ENCODE peak calls at places on chromosomes 16 and 17, in seven cellular contexts. P is upper lobe of left lung, C is A549, H is HepG2, A is IMR-90, M is HCT116, E is right lobe of liver. V is an unnamed sample.

GRCh38 chr16:66382171-66382965 is 15.9 kb downstream of the CDH5 start:
- ATAC-seq in P (peak), C (peak), H (no peak), A (peak), M (peak), E (peak), V (peak)

GRCh38 chr16:73025506-73026131 is 22.3 kb downstream of the ZFHX3 start:
- ATAC-seq in P (peak), C (no peak), H (no peak), A (peak), M (no peak), E (peak), V (peak)

GRCh38 chr17:35536664-35537160 is 766 bp downstream of the SLFN12L start:
- ATAC-seq in P (no peak), C (no peak), H (no peak), A (no peak), M (no peak), E (no peak), V (no peak)

GRCh38 chr17:17179371-17179827 is 26.7 kb downstream of the PLD6 start:
- ATAC-seq in P (no peak), C (no peak), H (no peak), A (no peak), M (no peak), E (no peak), V (no peak)

GRCh38 chr17:330993-331701 is 21.5 kb downstream of the RPH3AL start:
- ATAC-seq in P (peak), C (no peak), H (no peak), A (no peak), M (no peak), E (peak), V (peak)

GRCh38 chr17:10151667-10152496 is 46.5 kb downstream of the GAS7 start:
- ATAC-seq in P (peak), C (no peak), H (no peak), A (no peak), M (no peak), E (peak), V (peak)

GRCh38 chr17:76179496-76180467 is 38.7 kb upstream of the FOXJ1 start:
- ATAC-seq in P (no peak), C (no peak), H (no peak), A (peak), M (no peak), E (peak), V (no peak)

GRCh38 chr17:75570034-75570676 is 17.4 kb upstream of the MYO15B start:
- ATAC-seq in P (no peak), C (no peak), H (no peak), A (no peak), M (no peak), E (no peak), V (no peak)

GRCh38 chr16:27191352-27191924 is 11.9 kb upstream of the KDM8 start:
- ATAC-seq in P (no peak), C (no peak), H (no peak), A (no peak), M (no peak), E (no peak), V (no peak)

GRCh38 chr16:10345629-10346028 is 40.2 kb upstream of the ATF7IP2 start:
- ATAC-seq in P (no peak), C (no peak), H (no peak), A (no peak), M (no peak), E (no peak), V (no peak)

GRCh38 chr17:10243905-10244844 is 45.8 kb upstream of the GAS7 start:
- ATAC-seq in P (peak), C (peak), H (no peak), A (peak), M (no peak), E (no peak), V (peak)

GRCh38 chr16:84752600-84752999 is 52.8 kb downstream of the USP10 start:
- ATAC-seq in P (no peak), C (no peak), H (no peak), A (no peak), M (no peak), E (no peak), V (no peak)

GRCh38 chr16:67563708-67564468 is 1.6 kb downstream of the CTCF start:
- ATAC-seq in P (no peak), C (no peak), H (peak), A (no peak), M (no peak), E (peak), V (peak)

GRCh38 chr17:45103269-45103795 is 29.0 kb downstream of the PLCD3 start:
- ATAC-seq in P (no peak), C (no peak), H (no peak), A (no peak), M (no peak), E (no peak), V (no peak)

GRCh38 chr17:48054238-48055185 is 6.4 kb downstream of the NFE2L1 start:
- ATAC-seq in P (peak), C (no peak), H (no peak), A (peak), M (peak), E (peak), V (peak)

GRCh38 chr17:55283256-55283965 is 18.7 kb downstream of the HLF start:
- ATAC-seq in P (no peak), C (no peak), H (peak), A (no peak), M (no peak), E (peak), V (no peak)

GRCh38 chr17:5785867-5786509 is 201.7 kb upstream of the NLRP1 start:
- ATAC-seq in P (no peak), C (peak), H (peak), A (peak), M (no peak), E (no peak), V (no peak)

GRCh38 chr17:75535119-75535537 is 9.6 kb downstream of the LLGL2 start:
- ATAC-seq in P (no peak), C (no peak), H (no peak), A (no peak), M (no peak), E (no peak), V (no peak)

GRCh38 chr17:56577810-56578209 is 15.7 kb upstream of the NOG start:
- ATAC-seq in P (no peak), C (no peak), H (no peak), A (no peak), M (no peak), E (no peak), V (no peak)

GRCh38 chr16:16014329-16015224 is 65.2 kb downstream of the ABCC1 start:
- ATAC-seq in P (peak), C (peak), H (peak), A (peak), M (no peak), E (peak), V (peak)

GRCh38 chr17:68288804-68289203 is 2.1 kb downstream of the SLC16A6 start:
- ATAC-seq in P (no peak), C (no peak), H (no peak), A (no peak), M (no peak), E (no peak), V (no peak)
- H3K4me3 ChIP-seq in P (no peak), C (no peak), H (no peak), A (no peak), M (no peak), E (no peak), V (no peak)

GRCh38 chr16:8962393-8963009 is 1.2 kb downstream of the USP7 start:
- ATAC-seq in P (no peak), C (peak), H (no peak), A (no peak), M (no peak), E (peak), V (no peak)

GRCh38 chr16:8960788-8961109 is 3.0 kb downstream of the USP7 start:
- ATAC-seq in P (no peak), C (no peak), H (no peak), A (no peak), M (no peak), E (no peak), V (no peak)

GRCh38 chr16:8963010-8963824 is 489 bp downstream of the USP7 start:
- ATAC-seq in P (no peak), C (peak), H (no peak), A (peak), M (peak), E (no peak), V (peak)

GRCh38 chr16:8959921-8960787 is 3.6 kb downstream of the USP7 start:
- ATAC-seq in P (no peak), C (no peak), H (peak), A (peak), M (no peak), E (peak), V (no peak)

DNA sequence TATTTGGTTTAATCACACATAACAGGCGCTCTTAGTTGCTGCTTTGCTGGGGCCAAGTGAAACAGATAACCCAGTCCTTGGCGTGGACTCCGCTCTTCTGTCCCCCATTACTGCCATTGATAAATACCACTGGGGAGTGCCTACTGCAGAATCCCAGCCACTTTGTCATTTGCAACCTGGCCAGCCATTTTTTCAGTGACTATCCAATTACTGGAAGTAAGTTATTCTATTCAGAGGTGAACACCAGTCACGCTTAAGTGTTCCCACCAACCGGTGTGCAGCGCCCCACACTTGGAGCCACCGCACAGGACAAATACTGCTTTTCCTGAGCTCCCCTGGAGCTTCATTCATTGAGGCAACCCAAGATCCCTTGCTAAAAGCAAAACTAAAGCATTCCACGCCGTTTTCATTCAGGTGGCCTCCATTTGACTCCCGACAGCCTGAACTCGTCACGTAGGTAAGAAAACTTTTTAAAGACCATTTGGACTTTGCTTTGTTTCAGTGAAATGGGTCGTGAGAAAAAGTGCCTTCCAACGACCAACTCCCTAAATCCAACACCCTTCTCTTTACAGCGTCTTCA is 1.8 kb downstream of the USP7 start:
- ATAC-seq in P (no peak), C (no peak), H (peak), A (no peak), M (no peak), E (no peak), V (no peak)
- TF ChIP-seq POLR2A in P (no peak), C (no peak), H (peak), A (no peak), M (no peak), E (no peak), V (no peak)

GRCh38 chr17:58354541-58355216 is 2.7 kb upstream of the SUPT4H1 start:
- ATAC-seq in P (no peak), C (no peak), H (no peak), A (no peak), M (no peak), E (no peak), V (no peak)

GRCh38 chr17:58352843-58353719 is 1.1 kb upstream of the SUPT4H1 start:
- ATAC-seq in P (peak), C (no peak), H (no peak), A (peak), M (peak), E (peak), V (no peak)

GRCh38 chr17:58351710-58352017 is 337 bp downstream of the SUPT4H1 start:
- ATAC-seq in P (peak), C (peak), H (peak), A (peak), M (peak), E (no peak), V (peak)

GRCh38 chr17:58351182-58351581 is 819 bp downstream of the SUPT4H1 start:
- ATAC-seq in P (no peak), C (no peak), H (no peak), A (no peak), M (no peak), E (no peak), V (no peak)

GRCh38 chr17:58352018-58352842 is at the start of gene SUPT4H1:
- ATAC-seq in P (peak), C (peak), H (peak), A (peak), M (peak), E (peak), V (peak)
- H3K4me3 ChIP-seq in P (peak), C (peak), H (peak), A (peak), M (peak), E (peak), V (peak)

GRCh38 chr17:29165261-29165660 is 14.9 kb downstream of the MYO18A start:
- ATAC-seq in P (no peak), C (no peak), H (no peak), A (no peak), M (no peak), E (no peak), V (no peak)
- TF ChIP-seq POLR2A in P (no peak), C (no peak), H (no peak), A (no peak), M (no peak), E (no peak), V (no peak)

GRCh38 chr16:69647020-69647419 is 79.3 kb downstream of the NQO1 start:
- ATAC-seq in P (no peak), C (no peak), H (no peak), A (no peak), M (no peak), E (no peak), V (no peak)

DNA sequence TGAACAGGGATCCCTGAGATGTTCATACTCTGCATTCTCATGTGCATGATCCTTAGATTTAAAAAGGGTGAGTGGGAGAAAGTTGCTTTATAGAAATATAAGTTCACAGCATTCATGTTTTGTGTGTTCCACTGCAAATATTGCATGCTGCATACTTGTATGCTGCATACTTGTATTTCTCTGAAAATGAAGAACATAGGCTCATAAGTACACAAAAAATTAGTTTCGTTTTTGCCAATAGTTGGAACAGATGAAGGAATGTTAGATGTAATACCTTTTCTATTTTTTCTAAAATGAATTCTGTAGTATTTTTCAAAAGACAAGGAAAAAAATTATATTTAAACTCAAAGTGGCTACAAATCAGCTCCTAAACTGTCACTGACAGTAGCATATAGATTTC is 79.0 kb downstream of the NFAT5 start:
- ATAC-seq in P (no peak), C (no peak), H (no peak), A (no peak), M (no peak), E (peak), V (no peak)
- H3K4me3 ChIP-seq in P (no peak), C (no peak), H (no peak), A (no peak), M (no peak), E (no peak), V (no peak)

GRCh38 chr17:7019839-7020519 is 2.9 kb upstream of the BCL6B start:
- ATAC-seq in P (no peak), C (peak), H (no peak), A (peak), M (no peak), E (no peak), V (no peak)

GRCh38 chr17:7019406-7019805 is 3.4 kb upstream of the BCL6B start:
- ATAC-seq in P (no peak), C (no peak), H (no peak), A (no peak), M (no peak), E (no peak), V (no peak)

GRCh38 chr17:7016886-7017826 is 4.7 kb downstream of the RNASEK start:
- ATAC-seq in P (no peak), C (no peak), H (no peak), A (no peak), M (no peak), E (no peak), V (no peak)

GRCh38 chr17:7017827-7018200 is 5.0 kb upstream of the BCL6B start:
- ATAC-seq in P (no peak), C (no peak), H (no peak), A (no peak), M (no peak), E (no peak), V (no peak)

GRCh38 chr17:7018331-7018964 is 4.4 kb upstream of the BCL6B start:
- ATAC-seq in P (peak), C (no peak), H (no peak), A (no peak), M (no peak), E (no peak), V (no peak)
- TF ChIP-seq POLR2A in P (no peak), C (no peak), H (no peak), A (no peak), M (no peak), E (no peak), V (no peak)

DNA sequence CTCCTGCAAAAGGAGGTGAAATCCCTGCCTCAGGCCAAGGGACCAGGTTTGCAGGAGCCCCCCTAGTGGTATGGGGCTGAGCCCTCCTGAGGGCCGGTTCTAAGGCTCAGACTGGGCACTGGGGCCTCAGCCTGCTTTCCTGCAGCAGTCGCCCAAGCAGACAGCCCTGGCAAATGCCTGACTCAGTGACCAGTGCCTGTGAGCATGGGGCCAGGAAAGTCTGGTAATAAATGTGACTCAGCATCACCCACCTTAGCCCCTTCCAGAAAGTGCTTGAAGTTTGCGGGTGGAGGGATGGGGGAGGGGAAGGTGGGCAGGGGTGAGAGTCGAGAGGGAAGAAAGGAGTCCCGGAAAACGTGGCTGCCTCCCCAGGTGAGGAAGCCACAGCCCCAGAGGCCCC is 2.1 kb downstream of the MC1R start:
- ATAC-seq in P (no peak), C (no peak), H (no peak), A (no peak), M (no peak), E (no peak), V (no peak)
- H3K4me3 ChIP-seq in P (no peak), C (peak), H (peak), A (no peak), M (peak), E (no peak), V (no peak)

DNA sequence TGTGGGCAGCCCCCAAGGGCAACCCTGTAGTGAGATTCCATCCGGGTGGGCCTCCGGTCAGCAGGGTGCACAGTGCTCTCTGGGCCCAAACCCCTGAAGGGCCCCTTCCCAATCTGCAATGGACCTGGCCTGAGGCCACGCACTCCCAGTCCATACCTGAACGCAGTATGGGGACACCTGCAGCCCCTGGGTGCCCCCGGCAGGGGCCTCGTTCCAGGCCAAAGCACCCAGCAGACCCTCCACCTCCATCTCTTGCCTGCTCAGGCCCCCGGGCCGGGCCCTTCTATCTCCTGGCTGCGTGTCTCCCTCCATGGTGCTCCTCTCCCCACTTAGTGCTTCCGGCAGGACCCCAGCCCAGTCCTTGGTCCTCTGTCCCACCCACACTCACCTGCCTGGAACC is 17.3 kb upstream of the AATK start:
- ATAC-seq in P (no peak), C (no peak), H (no peak), A (no peak), M (no peak), E (no peak), V (no peak)
- TF ChIP-seq POLR2A in P (no peak), C (no peak), H (no peak), A (no peak), M (no peak), E (no peak), V (no peak)

GRCh38 chr16:57637965-57638364 is 9.5 kb downstream of the ADGRG1 start:
- ATAC-seq in P (no peak), C (no peak), H (no peak), A (no peak), M (no peak), E (no peak), V (no peak)

GRCh38 chr16:57640612-57641011 is 12.2 kb downstream of the ADGRG1 start:
- ATAC-seq in P (no peak), C (no peak), H (peak), A (no peak), M (no peak), E (no peak), V (no peak)

GRCh38 chr16:57640185-57640584 is 11.8 kb downstream of the ADGRG1 start:
- ATAC-seq in P (no peak), C (no peak), H (no peak), A (no peak), M (no peak), E (no peak), V (no peak)

GRCh38 chr16:57638381-57638780 is 10.0 kb downstream of the ADGRG1 start:
- ATAC-seq in P (no peak), C (no peak), H (no peak), A (no peak), M (no peak), E (no peak), V (no peak)

DNA sequence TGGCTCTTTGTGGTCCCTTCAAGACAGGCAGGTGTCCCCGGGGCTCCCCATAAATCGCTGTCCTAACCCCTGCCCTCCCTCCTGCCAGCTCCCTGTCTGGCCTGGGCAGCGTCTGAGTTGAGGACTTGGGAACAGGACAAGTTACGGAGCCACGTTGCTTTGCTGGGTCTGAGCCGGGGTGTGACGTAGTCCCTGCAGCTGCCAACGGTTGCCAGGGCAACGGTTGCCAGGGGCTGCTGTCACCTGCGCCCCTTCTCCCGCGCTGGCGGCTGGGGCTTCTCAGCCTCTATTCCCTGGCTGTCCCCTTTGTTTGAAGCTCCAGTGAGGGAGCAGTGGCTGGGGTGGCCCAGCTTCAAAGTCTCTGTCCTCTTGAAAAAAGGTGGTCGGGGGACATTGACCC is 10.7 kb downstream of the ADGRG1 start:
- ATAC-seq in P (no peak), C (no peak), H (no peak), A (no peak), M (no peak), E (peak), V (no peak)
- H3K4me3 ChIP-seq in P (no peak), C (no peak), H (no peak), A (no peak), M (no peak), E (peak), V (no peak)

V was measured in gastroesophageal sphincter.